ENCODE peak calls at places on chromosomes 2 and 18, in four cellular contexts. M is heart right ventricle, W is GM23338, E is cardiac muscle cell. T is an unnamed sample.

GRCh38 chr2:226798422-226799210 is 1.0 kb downstream of the IRS1 start:
- DNase-seq in M (peak; percentile 41), E (peak; percentile 55), W (peak; percentile 75), T (no peak)

GRCh38 chr18:74722237-74722636 is 124.6 kb downstream of the ZNF407 start:
- DNase-seq in E (peak; percentile 77), W (no peak), M (no peak), T (no peak)

GRCh38 chr2:133417410-133417809 is 150.9 kb downstream of the NCKAP5 start:
- DNase-seq in M (no peak), W (no peak), E (no peak), T (no peak)

GRCh38 chr2:73836141-73836943 is 7.6 kb downstream of the STAMBP start:
- DNase-seq in M (peak; percentile 18), E (no peak), W (no peak), T (no peak)

GRCh38 chr2:44112096-44112495 is 56.6 kb upstream of the PPM1B start:
- DNase-seq in W (no peak), M (no peak), E (no peak), T (no peak)

GRCh38 chr2:106566050-106566449 is 78.9 kb downstream of the CD8B2 start:
- DNase-seq in E (no peak), M (no peak), W (no peak), T (peak; percentile 36)

GRCh38 chr2:239146011-239146641 is 254.7 kb downstream of the HDAC4 start:
- DNase-seq in W (no peak), E (no peak), M (no peak), T (no peak)

GRCh38 chr2:113053666-113054435 is 1.2 kb upstream of the IL36B start:
- DNase-seq in E (no peak), W (no peak), M (no peak), T (no peak)

GRCh38 chr18:72673242-72673641 is 129.1 kb upstream of the CBLN2 start:
- DNase-seq in E (no peak), W (no peak), M (no peak), T (no peak)

GRCh38 chr18:23106575-23106974 is 28.7 kb upstream of the CABLES1 start:
- DNase-seq in E (peak; percentile 66), W (no peak), M (no peak), T (peak; percentile 70)

GRCh38 chr2:164141271-164141670 is 405.5 kb upstream of the FIGN start:
- DNase-seq in W (no peak), E (peak; percentile 3), M (no peak), T (no peak)

GRCh38 chr2:212536385-212537310 is 2.0 kb downstream of the ERBB4 start:
- DNase-seq in M (peak; percentile 7), W (peak; percentile 67), E (no peak), T (no peak)
- H3K27ac ChIP-seq in M (peak overlapping the region; percentile 36), W (no peak overlapping the region), E (peak overlapping the region; percentile 56), T (no peak overlapping the region)

GRCh38 chr18:46260879-46261143 is 156.6 kb downstream of the HAUS1 start:
- DNase-seq in W (no peak), M (no peak), E (no peak), T (no peak)

GRCh38 chr18:46260016-46260878 is 156.1 kb downstream of the HAUS1 start:
- DNase-seq in M (no peak), E (peak; percentile 38), W (no peak), T (no peak)

GRCh38 chr18:46264255-46264654 is 160.1 kb downstream of the HAUS1 start:
- DNase-seq in E (peak; percentile 64), W (peak; percentile 87), M (no peak), T (no peak)

GRCh38 chr18:46261799-46262198 is 157.6 kb downstream of the HAUS1 start:
- DNase-seq in M (no peak), W (peak; percentile 71), E (no peak), T (no peak)

GRCh38 chr18:46262856-46263255 is 158.7 kb downstream of the HAUS1 start:
- DNase-seq in M (no peak), W (no peak), E (no peak), T (peak; percentile 34)
- H3K27ac ChIP-seq in M (no peak overlapping the region), W (no peak overlapping the region), E (no peak overlapping the region), T (peak overlapping the region; percentile 76)

GRCh38 chr2:1991706-1992245 is 247.5 kb upstream of the PXDN start:
- DNase-seq in W (no peak), E (no peak), M (no peak), T (no peak)
- H3K27ac ChIP-seq in W (no peak overlapping the region), E (no peak overlapping the region), M (no peak overlapping the region), T (no peak overlapping the region)

GRCh38 chr2:10329584-10329879 is 26.8 kb downstream of the HPCAL1 start:
- DNase-seq in E (no peak), M (no peak), W (no peak), T (no peak)

GRCh38 chr2:10328667-10329583 is 26.2 kb downstream of the HPCAL1 start:
- DNase-seq in M (no peak), E (no peak), W (no peak), T (no peak)

GRCh38 chr2:10330700-10331032 is 28.0 kb downstream of the HPCAL1 start:
- DNase-seq in M (no peak), E (no peak), W (no peak), T (no peak)

GRCh38 chr2:10331033-10331701 is 28.5 kb downstream of the HPCAL1 start:
- DNase-seq in E (peak; percentile 27), W (peak; percentile 50), M (peak; percentile 77), T (no peak)

GRCh38 chr2:10329880-10330699 is 27.4 kb downstream of the HPCAL1 start:
- DNase-seq in M (no peak), E (peak; percentile 33), W (peak; percentile 9), T (no peak)
- H3K27ac ChIP-seq in M (peak overlapping the region; percentile 84), E (no peak overlapping the region), W (peak overlapping the region; percentile 2), T (no peak overlapping the region)

DNA sequence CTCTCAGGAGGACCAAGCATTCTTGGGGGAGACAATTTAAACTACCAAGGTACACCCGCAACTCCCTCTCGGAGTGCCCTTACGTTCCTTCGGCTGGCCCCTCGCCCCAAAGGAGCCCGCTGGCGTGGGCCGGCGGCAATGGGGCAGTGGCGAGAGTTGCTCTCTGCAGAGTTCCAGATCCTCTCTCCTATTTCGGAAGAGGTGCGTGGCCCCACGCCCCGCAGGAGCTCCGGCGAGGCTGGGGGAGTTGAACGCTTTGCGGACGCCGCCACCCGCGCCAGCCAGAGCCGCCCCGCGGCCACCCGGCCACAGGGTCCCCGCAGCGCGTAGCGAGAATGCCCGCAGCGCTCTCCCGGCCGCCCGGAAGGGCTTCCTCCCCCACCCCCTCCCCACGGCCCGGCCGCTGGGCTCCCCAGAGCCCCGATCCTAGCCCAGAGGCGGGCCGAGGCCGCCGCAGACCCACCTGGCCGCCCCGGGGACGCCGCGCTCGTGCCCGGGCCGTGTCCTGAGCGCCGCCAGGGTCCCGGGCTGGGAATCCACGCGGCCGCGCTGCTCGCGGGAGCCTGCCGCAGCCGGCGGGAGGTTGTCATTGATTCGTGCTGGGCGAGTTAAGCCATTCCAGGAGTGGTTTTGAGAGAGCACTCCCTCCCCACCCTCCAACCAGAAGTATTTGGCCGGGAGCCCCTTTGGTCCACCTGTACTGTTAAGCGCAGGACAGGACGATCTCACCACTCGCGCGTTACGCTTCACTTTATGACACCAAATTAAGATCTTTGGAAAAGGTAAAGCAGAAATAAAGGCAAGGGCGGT is 206.3 kb upstream of the SMAD2 start:
- DNase-seq in E (no peak), M (no peak), W (peak; percentile 49), T (no peak)
- H3K27ac ChIP-seq in E (no peak overlapping the region), M (no peak overlapping the region), W (no peak overlapping the region), T (no peak overlapping the region)